ENCODE peak calls at places on chromosome 7, in eight cellular contexts. P, L, U, A, O, X, M and D are unnamed samples.

GRCh38 chr7:94056796-94057207 is 52.6 kb upstream of the BET1 start:
- DNase-seq in P (peak; percentile 43), L (no peak), U (no peak), A (peak; percentile 39), O (peak; percentile 98), X (no peak), M (no peak), D (peak; percentile 84)

GRCh38 chr7:120274899-120275298 is 1.9 kb downstream of the KCND2 start:
- DNase-seq in P (no peak), L (no peak), U (no peak), A (no peak), O (no peak), X (no peak), M (no peak), D (no peak)

GRCh38 chr7:87058739-87059524 is 522 bp downstream of the ELAPOR2 start:
- DNase-seq in P (peak; percentile 31), L (peak; percentile 51), U (peak; percentile 65), A (peak; percentile 50), O (no peak), X (peak; percentile 28), M (no peak), D (peak; percentile 37)

GRCh38 chr7:155214328-155214986 is 83.2 kb upstream of the INSIG1 start:
- DNase-seq in P (no peak), L (no peak), U (no peak), A (peak; percentile 78), O (no peak), X (no peak), M (no peak), D (no peak)

GRCh38 chr7:1458676-1459511 is at the start of gene MICALL2:
- DNase-seq in P (peak; percentile 55), L (no peak), U (no peak), A (peak; percentile 91), O (peak; percentile 82), X (peak; percentile 88), M (no peak), D (peak; percentile 80)

GRCh38 chr7:155581107-155581830 is 34.9 kb upstream of the CNPY1 start:
- DNase-seq in P (no peak), L (no peak), U (no peak), A (no peak), O (no peak), X (no peak), M (no peak), D (peak; percentile 43)

GRCh38 chr7:12030116-12030515 is 181.0 kb upstream of the TMEM106B start:
- DNase-seq in P (no peak), L (no peak), U (peak; percentile 17), A (no peak), O (peak; percentile 88), X (no peak), M (no peak), D (peak; percentile 81)

GRCh38 chr7:45717537-45718235 is 143.5 kb downstream of the ADCY1 start:
- DNase-seq in P (no peak), L (no peak), U (peak; percentile 17), A (no peak), O (no peak), X (no peak), M (no peak), D (no peak)

GRCh38 chr7:108402865-108403264 is 53.4 kb downstream of the NRCAM start:
- DNase-seq in P (no peak), L (no peak), U (no peak), A (no peak), O (peak; percentile 50), X (peak; percentile 63), M (no peak), D (no peak)

GRCh38 chr7:98621573-98622482 is 4.7 kb downstream of the NPTX2 start:
- DNase-seq in P (no peak), L (no peak), U (no peak), A (no peak), O (no peak), X (no peak), M (no peak), D (no peak)

GRCh38 chr7:23863209-23863798 is 153.3 kb downstream of the STK31 start:
- DNase-seq in P (peak; percentile 60), L (peak; percentile 46), U (no peak), A (no peak), O (peak; percentile 33), X (peak; percentile 15), M (no peak), D (peak; percentile 54)

GRCh38 chr7:110804501-110804900 is 286.4 kb upstream of the LRRN3 start:
- DNase-seq in P (peak; percentile 55), L (no peak), U (peak; percentile 66), A (no peak), O (no peak), X (no peak), M (no peak), D (no peak)

GRCh38 chr7:104089622-104090021 is 100.2 kb upstream of the RELN start:
- DNase-seq in P (no peak), L (no peak), U (no peak), A (no peak), O (no peak), X (no peak), M (no peak), D (no peak)

GRCh38 chr7:143375298-143376034 is 5.7 kb upstream of the ZYX start:
- DNase-seq in P (no peak), L (no peak), U (no peak), A (no peak), O (no peak), X (no peak), M (no peak), D (no peak)

GRCh38 chr7:150937848-150938561 is 40.1 kb downstream of the KCNH2 start:
- DNase-seq in P (peak; percentile 61), L (no peak), U (no peak), A (peak; percentile 55), O (peak; percentile 70), X (no peak), M (no peak), D (peak; percentile 5)

GRCh38 chr7:44454348-44454747 is 36.1 kb downstream of the NUDCD3 start:
- DNase-seq in P (no peak), L (no peak), U (no peak), A (no peak), O (no peak), X (no peak), M (no peak), D (no peak)

GRCh38 chr7:123538189-123538714 is 3.9 kb upstream of the IQUB start:
- DNase-seq in P (no peak), L (no peak), U (no peak), A (no peak), O (peak; percentile 91), X (peak; percentile 84), M (no peak), D (no peak)

GRCh38 chr7:121313793-121314676 is 14.8 kb upstream of the WNT16 start:
- DNase-seq in P (no peak), L (peak; percentile 88), U (no peak), A (no peak), O (peak; percentile 41), X (no peak), M (peak; percentile 50), D (no peak)

GRCh38 chr7:66696774-66697191 is 43.8 kb upstream of the RABGEF1 start:
- DNase-seq in P (no peak), L (no peak), U (no peak), A (no peak), O (peak; percentile 10), X (no peak), M (no peak), D (no peak)

GRCh38 chr7:157121184-157121715 is 17.5 kb upstream of the UBE3C start:
- DNase-seq in P (no peak), L (no peak), U (no peak), A (no peak), O (no peak), X (no peak), M (no peak), D (no peak)

GRCh38 chr7:158734861-158735260 is 30.3 kb upstream of the NCAPG2 start:
- DNase-seq in P (no peak), L (no peak), U (no peak), A (no peak), O (peak; percentile 79), X (peak; percentile 33), M (no peak), D (peak; percentile 95)

DNA sequence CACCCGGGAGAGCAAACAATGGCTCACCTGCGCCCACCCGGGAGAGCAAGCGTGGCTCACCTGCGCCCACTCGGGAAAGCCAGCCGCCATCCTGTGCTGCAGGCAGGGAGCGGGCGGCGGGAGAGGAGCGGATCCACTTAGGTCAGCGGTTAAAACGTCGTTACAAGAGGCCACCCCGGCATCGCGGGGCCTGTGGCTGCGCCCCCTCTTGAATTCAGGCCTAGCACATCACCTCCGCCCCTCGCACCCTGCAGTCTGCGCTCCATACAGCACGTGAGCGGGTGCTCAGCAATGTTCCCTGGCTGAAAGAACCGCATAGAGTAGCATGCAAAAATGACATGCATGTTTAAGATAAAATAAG is 521 bp upstream of the FIGNL1 start:
- DNase-seq in P (no peak), L (no peak), U (no peak), A (no peak), O (no peak), X (no peak), M (no peak), D (no peak)
- H3K79me2 ChIP-seq in P (peaks cover 10% of the 10 kb centered on the region), L (peaks cover 37% of the 10 kb centered on the region), U (no peaks in the 10 kb centered on the region), A (peaks cover 27% of the 10 kb centered on the region), O (peaks cover 8% of the 10 kb centered on the region), X (peaks cover 15% of the 10 kb centered on the region), M (peaks cover 16% of the 10 kb centered on the region), D (peaks cover 4% of the 10 kb centered on the region)

GRCh38 chr7:101543242-101543766 is 85.8 kb downstream of the MYL10 start:
- DNase-seq in P (no peak), L (no peak), U (no peak), A (no peak), O (no peak), X (no peak), M (no peak), D (no peak)
- H3K79me2 ChIP-seq in P (no peaks in the 10 kb centered on the region), L (no peaks in the 10 kb centered on the region), U (no peaks in the 10 kb centered on the region), A (no peaks in the 10 kb centered on the region), O (no peaks in the 10 kb centered on the region), X (no peaks in the 10 kb centered on the region), M (no peaks in the 10 kb centered on the region), D (no peaks in the 10 kb centered on the region)

GRCh38 chr7:77313086-77313485 is 103.1 kb downstream of the GSAP start:
- DNase-seq in P (no peak), L (no peak), U (no peak), A (no peak), O (no peak), X (no peak), M (no peak), D (no peak)

GRCh38 chr7:77315102-77315501 is 101.0 kb downstream of the GSAP start:
- DNase-seq in P (no peak), L (no peak), U (no peak), A (no peak), O (peak; percentile 25), X (no peak), M (no peak), D (peak; percentile 92)

GRCh38 chr7:77310982-77311381 is 105.2 kb downstream of the GSAP start:
- DNase-seq in P (no peak), L (no peak), U (no peak), A (no peak), O (no peak), X (no peak), M (no peak), D (no peak)

GRCh38 chr7:77316219-77316978 is 99.8 kb downstream of the GSAP start:
- DNase-seq in P (no peak), L (no peak), U (no peak), A (no peak), O (no peak), X (no peak), M (no peak), D (no peak)

GRCh38 chr7:77313876-77314480 is 102.2 kb downstream of the GSAP start:
- DNase-seq in P (no peak), L (no peak), U (no peak), A (no peak), O (no peak), X (no peak), M (no peak), D (no peak)
- H3K79me2 ChIP-seq in P (no peaks in the 10 kb centered on the region), L (no peaks in the 10 kb centered on the region), U (no peaks in the 10 kb centered on the region), A (no peaks in the 10 kb centered on the region), O (no peaks in the 10 kb centered on the region), X (no peaks in the 10 kb centered on the region), M (no peaks in the 10 kb centered on the region), D (no peaks in the 10 kb centered on the region)

GRCh38 chr7:55105952-55106351 is 87.1 kb downstream of the EGFR start:
- DNase-seq in P (no peak), L (no peak), U (no peak), A (no peak), O (no peak), X (no peak), M (no peak), D (no peak)
- H3K79me2 ChIP-seq in P (no peaks in the 10 kb centered on the region), L (no peaks in the 10 kb centered on the region), U (no peaks in the 10 kb centered on the region), A (peaks cover 99% of the 10 kb centered on the region), O (peaks cover 85% of the 10 kb centered on the region), X (no peaks in the 10 kb centered on the region), M (no peaks in the 10 kb centered on the region), D (peaks cover 2% of the 10 kb centered on the region)